ENCODE peak calls at places on chromosomes 13 and 19, in seven cellular contexts. One of them, this sample, is unnamed.

GRCh38 chr19:3397266-3398022 is 31.1 kb downstream of the NFIC start:
- DNase-seq in GM23338: peak; percentile 60
- DNase-seq in hepatocyte: no peak
- DNase-seq in PC-3: no peak
- DNase-seq in MM.1S: no peak
- DNase-seq in HCT116: peak; percentile 21
- DNase-seq in SK-N-SH: peak; percentile 47
- DNase-seq in this sample: no peak

GRCh38 chr13:23811366-23812027 is 77.7 kb downstream of the MIPEP start:
- DNase-seq in GM23338: no peak
- DNase-seq in hepatocyte: no peak
- DNase-seq in PC-3: peak; percentile 70
- DNase-seq in MM.1S: no peak
- DNase-seq in HCT116: no peak
- DNase-seq in SK-N-SH: no peak
- DNase-seq in this sample: peak; percentile 48

GRCh38 chr13:43242040-43242439 is 218.7 kb downstream of the DNAJC15 start:
- DNase-seq in GM23338: no peak
- DNase-seq in hepatocyte: no peak
- DNase-seq in PC-3: no peak
- DNase-seq in MM.1S: no peak
- DNase-seq in HCT116: no peak
- DNase-seq in SK-N-SH: no peak
- DNase-seq in this sample: no peak

GRCh38 chr13:99388334-99388923 is 81.2 kb upstream of the GPR183 start:
- DNase-seq in GM23338: no peak
- DNase-seq in hepatocyte: no peak
- DNase-seq in PC-3: no peak
- DNase-seq in MM.1S: no peak
- DNase-seq in HCT116: no peak
- DNase-seq in SK-N-SH: no peak
- DNase-seq in this sample: no peak

GRCh38 chr19:996051-996838 is 4.0 kb upstream of the GRIN3B start:
- DNase-seq in GM23338: peak; percentile 75
- DNase-seq in hepatocyte: peak; percentile 88
- DNase-seq in PC-3: peak; percentile 19
- DNase-seq in MM.1S: peak; percentile 81
- DNase-seq in HCT116: no peak
- DNase-seq in SK-N-SH: peak; percentile 83
- DNase-seq in this sample: no peak

GRCh38 chr13:29165216-29165615 is 345.1 kb downstream of the MTUS2 start:
- DNase-seq in GM23338: no peak
- DNase-seq in hepatocyte: no peak
- DNase-seq in PC-3: no peak
- DNase-seq in MM.1S: no peak
- DNase-seq in HCT116: no peak
- DNase-seq in SK-N-SH: no peak
- DNase-seq in this sample: no peak

GRCh38 chr13:98262307-98262706 is 85.2 kb upstream of the RNF113B start:
- DNase-seq in GM23338: no peak
- DNase-seq in hepatocyte: no peak
- DNase-seq in PC-3: no peak
- DNase-seq in MM.1S: no peak
- DNase-seq in HCT116: no peak
- DNase-seq in SK-N-SH: no peak
- DNase-seq in this sample: no peak

GRCh38 chr19:23526302-23526701 is 131.0 kb upstream of the ZNF91 start:
- DNase-seq in GM23338: no peak
- DNase-seq in hepatocyte: no peak
- DNase-seq in PC-3: peak; percentile 34
- DNase-seq in MM.1S: no peak
- DNase-seq in HCT116: no peak
- DNase-seq in SK-N-SH: no peak
- DNase-seq in this sample: no peak

GRCh38 chr19:49340069-49340864 is 5.1 kb downstream of the CD37 start:
- DNase-seq in GM23338: peak; percentile 80
- DNase-seq in hepatocyte: peak; percentile 54
- DNase-seq in PC-3: no peak
- DNase-seq in MM.1S: no peak
- DNase-seq in HCT116: no peak
- DNase-seq in SK-N-SH: no peak
- DNase-seq in this sample: peak; percentile 99

GRCh38 chr19:39411006-39411831 is 1.2 kb upstream of the PLEKHG2 start:
- DNase-seq in GM23338: no peak
- DNase-seq in hepatocyte: peak; percentile 86
- DNase-seq in PC-3: no peak
- DNase-seq in MM.1S: peak; percentile 27
- DNase-seq in HCT116: no peak
- DNase-seq in SK-N-SH: no peak
- DNase-seq in this sample: no peak

DNA sequence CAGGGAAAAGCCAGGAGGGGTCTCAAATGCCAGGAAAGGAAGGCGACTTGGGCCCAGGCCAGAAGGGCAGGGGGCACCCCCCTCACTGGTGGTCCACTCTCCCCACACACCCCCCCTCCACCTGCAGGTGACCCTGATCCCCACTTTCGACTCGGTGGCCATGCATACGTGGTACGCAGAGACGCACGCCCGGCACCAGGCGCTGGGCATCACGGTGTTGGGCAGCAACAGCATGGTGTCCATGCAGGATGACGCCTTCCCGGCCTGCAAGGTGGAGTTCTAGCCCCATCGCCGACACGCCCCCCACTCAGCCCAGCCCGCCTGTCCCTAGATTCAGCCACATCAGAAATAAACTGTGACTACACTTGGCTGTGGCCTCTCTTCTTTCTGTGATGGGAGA is 14.9 kb downstream of the MAP1S start:
- DNase-seq in GM23338: no peak
- DNase-seq in hepatocyte: no peak
- DNase-seq in PC-3: no peak
- DNase-seq in MM.1S: no peak
- DNase-seq in HCT116: no peak
- DNase-seq in SK-N-SH: peak; percentile 12
- DNase-seq in this sample: no peak
- H3K9me2 ChIP-seq in GM23338: no peaks in the 10 kb centered on the region
- H3K9me2 ChIP-seq in hepatocyte: no peaks in the 10 kb centered on the region
- H3K9me2 ChIP-seq in PC-3: no peaks in the 10 kb centered on the region
- H3K9me2 ChIP-seq in MM.1S: no peaks in the 10 kb centered on the region
- H3K9me2 ChIP-seq in HCT116: no peaks in the 10 kb centered on the region
- H3K9me2 ChIP-seq in SK-N-SH: no peaks in the 10 kb centered on the region
- H3K9me2 ChIP-seq in this sample: no peaks in the 10 kb centered on the region

GRCh38 chr13:39273953-39274352 is 235.7 kb downstream of the NHLRC3 start:
- DNase-seq in GM23338: peak; percentile 55
- DNase-seq in hepatocyte: peak; percentile 42
- DNase-seq in PC-3: peak; percentile 28
- DNase-seq in MM.1S: no peak
- DNase-seq in HCT116: no peak
- DNase-seq in SK-N-SH: no peak
- DNase-seq in this sample: peak; percentile 47
- TF ChIP-seq EZH2phosphoT487 in GM23338: no peak
- TF ChIP-seq EZH2phosphoT487 in hepatocyte: no peak
- TF ChIP-seq EZH2phosphoT487 in PC-3: no peak
- TF ChIP-seq EZH2phosphoT487 in MM.1S: no peak
- TF ChIP-seq EZH2phosphoT487 in HCT116: no peak
- TF ChIP-seq EZH2phosphoT487 in SK-N-SH: no peak
- TF ChIP-seq EZH2phosphoT487 in this sample: no peak

GRCh38 chr13:53405616-53406015 is 377.0 kb downstream of the OLFM4 start:
- DNase-seq in GM23338: peak; percentile 75
- DNase-seq in hepatocyte: peak; percentile 22
- DNase-seq in PC-3: no peak
- DNase-seq in MM.1S: no peak
- DNase-seq in HCT116: no peak
- DNase-seq in SK-N-SH: peak; percentile 15
- DNase-seq in this sample: no peak
- TF ChIP-seq CTCF in GM23338: peak; percentile 75
- TF ChIP-seq CTCF in hepatocyte: peak; percentile 6
- TF ChIP-seq CTCF in PC-3: no peak
- TF ChIP-seq CTCF in MM.1S: no peak
- TF ChIP-seq CTCF in HCT116: no peak
- TF ChIP-seq CTCF in SK-N-SH: no peak
- TF ChIP-seq CTCF in this sample: no peak

GRCh38 chr13:68551701-68552522 is 1321.8 kb upstream of the PCDH9 start:
- DNase-seq in GM23338: no peak
- DNase-seq in hepatocyte: no peak
- DNase-seq in PC-3: peak; percentile 10
- DNase-seq in MM.1S: peak; percentile 23
- DNase-seq in HCT116: no peak
- DNase-seq in SK-N-SH: no peak
- DNase-seq in this sample: no peak
- H3K9me2 ChIP-seq in GM23338: peaks cover 26% of the 10 kb centered on the region
- H3K9me2 ChIP-seq in hepatocyte: no peaks in the 10 kb centered on the region
- H3K9me2 ChIP-seq in PC-3: no peaks in the 10 kb centered on the region
- H3K9me2 ChIP-seq in MM.1S: no peaks in the 10 kb centered on the region
- H3K9me2 ChIP-seq in HCT116: no peaks in the 10 kb centered on the region
- H3K9me2 ChIP-seq in SK-N-SH: no peaks in the 10 kb centered on the region
- H3K9me2 ChIP-seq in this sample: no peaks in the 10 kb centered on the region

GRCh38 chr13:41654800-41655199 is 197.4 kb downstream of the RGCC start:
- DNase-seq in GM23338: no peak
- DNase-seq in hepatocyte: no peak
- DNase-seq in PC-3: no peak
- DNase-seq in MM.1S: no peak
- DNase-seq in HCT116: no peak
- DNase-seq in SK-N-SH: no peak
- DNase-seq in this sample: peak; percentile 31
- TF ChIP-seq EZH2phosphoT487 in GM23338: no peak
- TF ChIP-seq EZH2phosphoT487 in hepatocyte: no peak
- TF ChIP-seq EZH2phosphoT487 in PC-3: no peak
- TF ChIP-seq EZH2phosphoT487 in MM.1S: no peak
- TF ChIP-seq EZH2phosphoT487 in HCT116: no peak
- TF ChIP-seq EZH2phosphoT487 in SK-N-SH: no peak
- TF ChIP-seq EZH2phosphoT487 in this sample: no peak

GRCh38 chr19:42246869-42247630 is 4.6 kb upstream of the GSK3A start:
- DNase-seq in GM23338: no peak
- DNase-seq in hepatocyte: no peak
- DNase-seq in PC-3: no peak
- DNase-seq in MM.1S: no peak
- DNase-seq in HCT116: no peak
- DNase-seq in SK-N-SH: no peak
- DNase-seq in this sample: no peak

GRCh38 chr19:42248270-42249148 is 6.1 kb upstream of the GSK3A start:
- DNase-seq in GM23338: no peak
- DNase-seq in hepatocyte: no peak
- DNase-seq in PC-3: no peak
- DNase-seq in MM.1S: no peak
- DNase-seq in HCT116: no peak
- DNase-seq in SK-N-SH: no peak
- DNase-seq in this sample: no peak

GRCh38 chr19:42244452-42245220 is 2.2 kb upstream of the GSK3A start:
- DNase-seq in GM23338: peak; percentile 97
- DNase-seq in hepatocyte: peak; percentile 95
- DNase-seq in PC-3: peak; percentile 93
- DNase-seq in MM.1S: peak; percentile 96
- DNase-seq in HCT116: peak; percentile 93
- DNase-seq in SK-N-SH: peak; percentile 83
- DNase-seq in this sample: peak; percentile 96

GRCh38 chr19:42247631-42248199 is 5.3 kb upstream of the GSK3A start:
- DNase-seq in GM23338: no peak
- DNase-seq in hepatocyte: no peak
- DNase-seq in PC-3: no peak
- DNase-seq in MM.1S: no peak
- DNase-seq in HCT116: no peak
- DNase-seq in SK-N-SH: no peak
- DNase-seq in this sample: no peak

GRCh38 chr19:42246143-42246868 is 3.9 kb upstream of the GSK3A start:
- DNase-seq in GM23338: peak; percentile 88
- DNase-seq in hepatocyte: peak; percentile 86
- DNase-seq in PC-3: peak; percentile 63
- DNase-seq in MM.1S: no peak
- DNase-seq in HCT116: no peak
- DNase-seq in SK-N-SH: peak; percentile 74
- DNase-seq in this sample: no peak
- TF ChIP-seq CTCF in GM23338: peak; percentile 84
- TF ChIP-seq CTCF in hepatocyte: peak; percentile 60
- TF ChIP-seq CTCF in PC-3: peak; percentile 60
- TF ChIP-seq CTCF in MM.1S: no peak
- TF ChIP-seq CTCF in HCT116: peak; percentile 67
- TF ChIP-seq CTCF in SK-N-SH: peak; percentile 73
- TF ChIP-seq CTCF in this sample: no peak

GRCh38 chr19:16519230-16519687 is 23.0 kb downstream of the CHERP start:
- DNase-seq in GM23338: no peak
- DNase-seq in hepatocyte: no peak
- DNase-seq in PC-3: no peak
- DNase-seq in MM.1S: no peak
- DNase-seq in HCT116: no peak
- DNase-seq in SK-N-SH: peak; percentile 44
- DNase-seq in this sample: no peak
- H3K9me2 ChIP-seq in GM23338: no peaks in the 10 kb centered on the region
- H3K9me2 ChIP-seq in hepatocyte: no peaks in the 10 kb centered on the region
- H3K9me2 ChIP-seq in PC-3: no peaks in the 10 kb centered on the region
- H3K9me2 ChIP-seq in MM.1S: no peaks in the 10 kb centered on the region
- H3K9me2 ChIP-seq in HCT116: no peaks in the 10 kb centered on the region
- H3K9me2 ChIP-seq in SK-N-SH: no peaks in the 10 kb centered on the region
- H3K9me2 ChIP-seq in this sample: no peaks in the 10 kb centered on the region

GRCh38 chr19:36572593-36573019 is 486 bp downstream of the ZNF529 start:
- DNase-seq in GM23338: peak; percentile 15
- DNase-seq in hepatocyte: no peak
- DNase-seq in PC-3: no peak
- DNase-seq in MM.1S: no peak
- DNase-seq in HCT116: no peak
- DNase-seq in SK-N-SH: no peak
- DNase-seq in this sample: no peak

GRCh38 chr19:36577271-36577996 is 4.3 kb upstream of the ZNF529 start:
- DNase-seq in GM23338: no peak
- DNase-seq in hepatocyte: no peak
- DNase-seq in PC-3: no peak
- DNase-seq in MM.1S: no peak
- DNase-seq in HCT116: no peak
- DNase-seq in SK-N-SH: no peak
- DNase-seq in this sample: no peak

GRCh38 chr19:36573020-36573947 is at the start of gene ZNF529:
- DNase-seq in GM23338: peak; percentile 98
- DNase-seq in hepatocyte: peak; percentile 93
- DNase-seq in PC-3: peak; percentile 81
- DNase-seq in MM.1S: peak; percentile 70
- DNase-seq in HCT116: no peak
- DNase-seq in SK-N-SH: peak; percentile 94
- DNase-seq in this sample: peak; percentile 94

GRCh38 chr19:36574762-36575161 is 1.7 kb upstream of the ZNF529 start:
- DNase-seq in GM23338: no peak
- DNase-seq in hepatocyte: no peak
- DNase-seq in PC-3: no peak
- DNase-seq in MM.1S: no peak
- DNase-seq in HCT116: no peak
- DNase-seq in SK-N-SH: no peak
- DNase-seq in this sample: no peak

GRCh38 chr19:36573948-36574726 is 1.0 kb upstream of the ZNF529 start:
- DNase-seq in GM23338: peak; percentile 43
- DNase-seq in hepatocyte: peak; percentile 33
- DNase-seq in PC-3: peak; percentile 1
- DNase-seq in MM.1S: no peak
- DNase-seq in HCT116: no peak
- DNase-seq in SK-N-SH: no peak
- DNase-seq in this sample: no peak
- TF ChIP-seq EZH2phosphoT487 in GM23338: no peak
- TF ChIP-seq EZH2phosphoT487 in hepatocyte: no peak
- TF ChIP-seq EZH2phosphoT487 in PC-3: no peak
- TF ChIP-seq EZH2phosphoT487 in MM.1S: no peak
- TF ChIP-seq EZH2phosphoT487 in HCT116: no peak
- TF ChIP-seq EZH2phosphoT487 in SK-N-SH: no peak
- TF ChIP-seq EZH2phosphoT487 in this sample: no peak